ENCODE peak calls at places on chromosomes 16 and 17, in five cellular contexts. One of them, this sample, is unnamed.

GRCh38 chr16:11094838-11095565 is 150.6 kb downstream of the CLEC16A start:
- DNase-seq in NT2/D1: no peak
- DNase-seq in H1: no peak
- DNase-seq in HepG2: no peak
- DNase-seq in GM12878: no peak
- DNase-seq in this sample: no peak

GRCh38 chr16:17343729-17344128 is 127.0 kb downstream of the XYLT1 start:
- DNase-seq in NT2/D1: no peak
- DNase-seq in H1: no peak
- DNase-seq in HepG2: no peak
- DNase-seq in GM12878: no peak
- DNase-seq in this sample: no peak

GRCh38 chr17:83034525-83034924 is 44.9 kb upstream of the METRNL start:
- DNase-seq in NT2/D1: no peak
- DNase-seq in H1: no peak
- DNase-seq in HepG2: no peak
- DNase-seq in GM12878: no peak
- DNase-seq in this sample: no peak

GRCh38 chr17:40259505-40259904 is 28.2 kb upstream of the CDC6 start:
- DNase-seq in NT2/D1: no peak
- DNase-seq in H1: no peak
- DNase-seq in HepG2: no peak
- DNase-seq in GM12878: no peak
- DNase-seq in this sample: no peak

GRCh38 chr16:48366165-48367093 is 18.8 kb downstream of the SIAH1 start:
- DNase-seq in NT2/D1: no peak
- DNase-seq in H1: no peak
- DNase-seq in HepG2: peak; percentile 79
- DNase-seq in GM12878: peak; percentile 68
- DNase-seq in this sample: peak; percentile 57

GRCh38 chr16:69831212-69832123 is 69.3 kb downstream of the WWP2 start:
- DNase-seq in NT2/D1: no peak
- DNase-seq in H1: no peak
- DNase-seq in HepG2: peak; percentile 72
- DNase-seq in GM12878: no peak
- DNase-seq in this sample: no peak

GRCh38 chr16:1188781-1189189 is 35.9 kb downstream of the CACNA1H start:
- DNase-seq in NT2/D1: peak; percentile 43
- DNase-seq in H1: peak; percentile 85
- DNase-seq in HepG2: no peak
- DNase-seq in GM12878: no peak
- DNase-seq in this sample: peak; percentile 55

GRCh38 chr16:25823891-25824290 is 132.1 kb downstream of the HS3ST4 start:
- DNase-seq in NT2/D1: peak; percentile 9
- DNase-seq in H1: no peak
- DNase-seq in HepG2: no peak
- DNase-seq in GM12878: no peak
- DNase-seq in this sample: no peak

GRCh38 chr17:49984776-49985175 is 10.2 kb downstream of the DLX3 start:
- DNase-seq in NT2/D1: no peak
- DNase-seq in H1: no peak
- DNase-seq in HepG2: no peak
- DNase-seq in GM12878: no peak
- DNase-seq in this sample: no peak

GRCh38 chr17:65537343-65537844 is 24.1 kb downstream of the AXIN2 start:
- DNase-seq in NT2/D1: no peak
- DNase-seq in H1: no peak
- DNase-seq in HepG2: no peak
- DNase-seq in GM12878: no peak
- DNase-seq in this sample: no peak

GRCh38 chr17:40541060-40541872 is 24.0 kb downstream of the CCR7 start:
- DNase-seq in NT2/D1: no peak
- DNase-seq in H1: no peak
- DNase-seq in HepG2: peak; percentile 56
- DNase-seq in GM12878: no peak
- DNase-seq in this sample: no peak

GRCh38 chr16:89102035-89102776 is 8.6 kb downstream of the ACSF3 start:
- DNase-seq in NT2/D1: no peak
- DNase-seq in H1: no peak
- DNase-seq in HepG2: no peak
- DNase-seq in GM12878: no peak
- DNase-seq in this sample: no peak

GRCh38 chr17:74407384-74407783 is 24.5 kb upstream of the GPRC5C start:
- DNase-seq in NT2/D1: no peak
- DNase-seq in H1: no peak
- DNase-seq in HepG2: no peak
- DNase-seq in GM12878: no peak
- DNase-seq in this sample: no peak

GRCh38 chr17:59423137-59423703 is 91.8 kb downstream of the YPEL2 start:
- DNase-seq in NT2/D1: no peak
- DNase-seq in H1: no peak
- DNase-seq in HepG2: peak; percentile 55
- DNase-seq in GM12878: no peak
- DNase-seq in this sample: peak; percentile 38

GRCh38 chr16:73385701-73386100 is 337.8 kb upstream of the ZFHX3 start:
- DNase-seq in NT2/D1: no peak
- DNase-seq in H1: no peak
- DNase-seq in HepG2: no peak
- DNase-seq in GM12878: no peak
- DNase-seq in this sample: no peak

GRCh38 chr16:1645914-1646525 is 32.1 kb upstream of the JPT2 start:
- DNase-seq in NT2/D1: peak; percentile 9
- DNase-seq in H1: no peak
- DNase-seq in HepG2: peak; percentile 15
- DNase-seq in GM12878: no peak
- DNase-seq in this sample: no peak

GRCh38 chr16:2867987-2868789 is 10.2 kb upstream of the PRSS22 start:
- DNase-seq in NT2/D1: peak; percentile 91
- DNase-seq in H1: peak; percentile 99
- DNase-seq in HepG2: peak; percentile 82
- DNase-seq in GM12878: peak; percentile 66
- DNase-seq in this sample: peak; percentile 95

GRCh38 chr17:49646391-49647255 is 31.3 kb downstream of the SPOP start:
- DNase-seq in NT2/D1: no peak
- DNase-seq in H1: no peak
- DNase-seq in HepG2: peak; percentile 23
- DNase-seq in GM12878: peak; percentile 45
- DNase-seq in this sample: no peak

GRCh38 chr16:89442990-89443726 is 47.2 kb downstream of the ANKRD11 start:
- DNase-seq in NT2/D1: no peak
- DNase-seq in H1: no peak
- DNase-seq in HepG2: peak; percentile 89
- DNase-seq in GM12878: no peak
- DNase-seq in this sample: no peak

GRCh38 chr16:566475-567361 is at the start of gene NHLRC4:
- DNase-seq in NT2/D1: no peak
- DNase-seq in H1: no peak
- DNase-seq in HepG2: peak; percentile 50
- DNase-seq in GM12878: no peak
- DNase-seq in this sample: peak; percentile 66

GRCh38 chr17:21214777-21215541 is 998 bp upstream of the TMEM11 start:
- DNase-seq in NT2/D1: no peak
- DNase-seq in H1: peak; percentile 63
- DNase-seq in HepG2: no peak
- DNase-seq in GM12878: no peak
- DNase-seq in this sample: no peak
- TF ChIP-seq SUZ12 in NT2/D1: no peak
- TF ChIP-seq SUZ12 in H1: no peak
- TF ChIP-seq SUZ12 in HepG2: no peak
- TF ChIP-seq SUZ12 in GM12878: no peak
- TF ChIP-seq SUZ12 in this sample: no peak

GRCh38 chr16:60645541-60645940 is 1390.7 kb downstream of the CDH8 start:
- DNase-seq in NT2/D1: no peak
- DNase-seq in H1: no peak
- DNase-seq in HepG2: no peak
- DNase-seq in GM12878: no peak
- DNase-seq in this sample: no peak

GRCh38 chr16:60646631-60647030 is 1389.6 kb downstream of the CDH8 start:
- DNase-seq in NT2/D1: no peak
- DNase-seq in H1: no peak
- DNase-seq in HepG2: no peak
- DNase-seq in GM12878: no peak
- DNase-seq in this sample: no peak

GRCh38 chr16:60640038-60640437 is 1396.2 kb downstream of the CDH8 start:
- DNase-seq in NT2/D1: no peak
- DNase-seq in H1: no peak
- DNase-seq in HepG2: no peak
- DNase-seq in GM12878: no peak
- DNase-seq in this sample: no peak

GRCh38 chr16:60641067-60641466 is 1395.2 kb downstream of the CDH8 start:
- DNase-seq in NT2/D1: no peak
- DNase-seq in H1: no peak
- DNase-seq in HepG2: no peak
- DNase-seq in GM12878: no peak
- DNase-seq in this sample: no peak

DNA sequence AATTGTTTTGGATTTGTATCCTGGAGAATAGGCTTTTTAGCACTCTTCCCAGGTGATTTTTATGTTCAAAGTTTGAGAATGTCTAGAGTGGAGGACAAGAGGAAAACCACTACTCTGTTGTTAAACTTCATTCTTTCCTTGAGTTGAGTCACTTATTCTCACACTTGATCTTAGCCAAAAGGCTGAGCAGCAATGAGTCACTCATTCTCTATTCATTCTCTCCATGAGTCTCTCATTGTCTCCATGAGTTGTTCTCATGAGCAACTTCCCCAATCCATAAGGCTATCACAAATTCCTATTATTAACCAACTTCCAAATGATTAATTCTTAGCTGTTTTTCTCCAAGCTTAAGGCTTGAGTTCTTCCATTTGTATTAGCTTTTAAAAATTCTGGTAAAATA is 1393.3 kb downstream of the CDH8 start:
- DNase-seq in NT2/D1: no peak
- DNase-seq in H1: no peak
- DNase-seq in HepG2: no peak
- DNase-seq in GM12878: no peak
- DNase-seq in this sample: no peak
- TF ChIP-seq SUZ12 in NT2/D1: no peak
- TF ChIP-seq SUZ12 in H1: no peak
- TF ChIP-seq SUZ12 in HepG2: no peak
- TF ChIP-seq SUZ12 in GM12878: no peak
- TF ChIP-seq SUZ12 in this sample: no peak

DNA sequence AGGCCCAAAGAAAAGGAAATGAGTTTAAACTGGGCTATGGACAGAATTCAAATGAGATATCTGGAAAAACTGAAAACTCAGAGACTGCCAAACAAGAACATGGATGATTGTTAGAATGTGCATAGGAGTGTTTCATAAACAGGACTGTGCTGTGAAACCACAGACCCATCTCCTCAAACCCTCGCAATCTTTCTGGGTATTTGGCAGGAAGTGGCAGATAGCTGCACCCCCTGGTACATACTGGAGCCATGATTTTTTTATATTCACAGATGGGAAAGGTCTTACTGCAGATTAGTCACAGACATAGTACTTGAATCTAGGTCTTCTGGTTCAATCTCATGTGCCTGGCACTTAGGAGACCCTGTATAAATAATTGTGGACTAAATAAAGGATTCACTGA is 145.0 kb downstream of the CCDC182 start:
- DNase-seq in NT2/D1: no peak
- DNase-seq in H1: no peak
- DNase-seq in HepG2: no peak
- DNase-seq in GM12878: no peak
- DNase-seq in this sample: no peak
- TF ChIP-seq SUZ12 in NT2/D1: no peak
- TF ChIP-seq SUZ12 in H1: no peak
- TF ChIP-seq SUZ12 in HepG2: no peak
- TF ChIP-seq SUZ12 in GM12878: no peak
- TF ChIP-seq SUZ12 in this sample: no peak

DNA sequence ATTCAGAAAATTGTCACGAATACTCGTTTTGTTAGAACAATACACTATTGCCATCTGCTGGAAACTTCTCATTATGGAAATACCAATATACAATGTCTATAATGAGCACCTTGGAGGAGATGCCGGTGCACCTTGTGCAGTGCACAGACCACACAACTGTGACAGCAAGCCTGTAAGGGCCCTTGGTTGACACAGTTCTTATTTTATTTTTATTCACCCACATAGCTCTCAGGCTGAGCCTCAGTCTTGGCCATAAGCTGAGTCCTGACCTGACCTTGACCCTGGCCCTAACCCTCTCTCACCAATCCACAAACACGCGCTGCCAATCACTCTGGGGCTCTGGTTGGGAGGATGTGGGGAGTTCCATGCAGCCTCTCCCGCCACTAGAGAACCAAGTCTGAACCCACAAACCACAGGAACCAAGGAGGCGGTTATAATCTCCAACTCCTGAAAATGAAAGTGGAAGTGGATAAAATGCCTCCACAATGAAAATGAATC is 7.6 kb downstream of the AIPL1 start:
- DNase-seq in NT2/D1: no peak
- DNase-seq in H1: no peak
- DNase-seq in HepG2: no peak
- DNase-seq in GM12878: peak; percentile 23
- DNase-seq in this sample: no peak
- TF ChIP-seq SUZ12 in NT2/D1: no peak
- TF ChIP-seq SUZ12 in H1: no peak
- TF ChIP-seq SUZ12 in HepG2: no peak
- TF ChIP-seq SUZ12 in GM12878: no peak
- TF ChIP-seq SUZ12 in this sample: no peak